ENCODE peak calls at places on chromosomes 1 and 21, in eight cellular contexts. One of them, this sample, is unnamed.

GRCh38 chr1:178417858-178418257 is 78.9 kb downstream of the CLEC20A start:
- DNase-seq in AG09309: peak
- DNase-seq in hypothalamus: no peak
- DNase-seq in myocyte: no peak
- DNase-seq in mucosa of descending colon: no peak
- DNase-seq in GM10248: no peak
- DNase-seq in AG08396: peak
- DNase-seq in fibroblast of mammary gland: peak
- DNase-seq in this sample: no peak

GRCh38 chr1:25692560-25692959 is 76.0 kb downstream of the MAN1C1 start:
- DNase-seq in GM10248: peak
- DNase-seq in hypothalamus: no peak
- DNase-seq in myocyte: no peak
- DNase-seq in AG08396: no peak
- DNase-seq in AG09309: no peak
- DNase-seq in mucosa of descending colon: no peak
- DNase-seq in fibroblast of mammary gland: no peak
- DNase-seq in this sample: no peak

GRCh38 chr1:234899041-234899787 is 229.4 kb downstream of the TOMM20 start:
- DNase-seq in myocyte: peak
- DNase-seq in mucosa of descending colon: no peak
- DNase-seq in hypothalamus: no peak
- DNase-seq in AG08396: peak
- DNase-seq in GM10248: no peak
- DNase-seq in fibroblast of mammary gland: peak
- DNase-seq in AG09309: no peak
- DNase-seq in this sample: no peak

GRCh38 chr21:42724226-42724920 is 71.0 kb downstream of the PDE9A start:
- DNase-seq in AG09309: peak
- DNase-seq in hypothalamus: no peak
- DNase-seq in GM10248: no peak
- DNase-seq in fibroblast of mammary gland: peak
- DNase-seq in mucosa of descending colon: peak
- DNase-seq in AG08396: peak
- DNase-seq in myocyte: peak
- DNase-seq in this sample: no peak

GRCh38 chr1:119773711-119774241 is 5.1 kb upstream of the HMGCS2 start:
- DNase-seq in myocyte: peak
- DNase-seq in mucosa of descending colon: no peak
- DNase-seq in fibroblast of mammary gland: peak
- DNase-seq in hypothalamus: no peak
- DNase-seq in AG09309: peak
- DNase-seq in GM10248: no peak
- DNase-seq in AG08396: peak
- DNase-seq in this sample: no peak

GRCh38 chr1:70486676-70487470 is 75.8 kb downstream of the CTH start:
- DNase-seq in AG09309: peak
- DNase-seq in myocyte: peak
- DNase-seq in mucosa of descending colon: no peak
- DNase-seq in GM10248: no peak
- DNase-seq in fibroblast of mammary gland: peak
- DNase-seq in AG08396: peak
- DNase-seq in hypothalamus: no peak
- DNase-seq in this sample: no peak

GRCh38 chr1:221695346-221695745 is 46.5 kb downstream of the DUSP10 start:
- DNase-seq in GM10248: no peak
- DNase-seq in hypothalamus: no peak
- DNase-seq in AG08396: no peak
- DNase-seq in mucosa of descending colon: no peak
- DNase-seq in myocyte: no peak
- DNase-seq in fibroblast of mammary gland: no peak
- DNase-seq in AG09309: no peak
- DNase-seq in this sample: no peak

GRCh38 chr1:219676012-219676770 is 63.3 kb upstream of the ZC3H11B start:
- DNase-seq in mucosa of descending colon: no peak
- DNase-seq in hypothalamus: no peak
- DNase-seq in myocyte: no peak
- DNase-seq in fibroblast of mammary gland: peak
- DNase-seq in GM10248: no peak
- DNase-seq in AG09309: no peak
- DNase-seq in AG08396: no peak
- DNase-seq in this sample: no peak

This sample was measured in GM12864.